ENCODE peak calls at places on chromosomes 3 and 15, in four cellular contexts. N is uterus, O is testis, B is A549. Q is an unnamed sample. For H3K4me1, the result is how much of the 10 kb centered on the place peaks cover.

GRCh38 chr3:149004622-149005021 is 13.3 kb downstream of the GYG1 start:
- DNase-seq in N (no peak), O (no peak), B (no peak), Q (no peak)

GRCh38 chr15:67639591-67639990 is 97.1 kb downstream of the MAP2K5 start:
- DNase-seq in N (no peak), O (no peak), B (no peak), Q (no peak)

GRCh38 chr15:85646538-85647091 is 148.1 kb downstream of the KLHL25 start:
- DNase-seq in N (no peak), O (no peak), B (no peak), Q (no peak)

GRCh38 chr15:66586155-66586976 is 20.6 kb upstream of the LCTL start:
- DNase-seq in N (no peak), O (no peak), B (no peak), Q (no peak)

GRCh38 chr15:70799667-70800450 is 36.5 kb upstream of the UACA start:
- DNase-seq in N (no peak), O (peak), B (no peak), Q (no peak)

GRCh38 chr15:66702770-66703539 is 919 bp downstream of the SMAD6 start:
- DNase-seq in N (no peak), O (no peak), B (no peak), Q (peak)

GRCh38 chr15:61087601-61088000 is 141.5 kb downstream of the RORA start:
- DNase-seq in N (no peak), O (no peak), B (no peak), Q (no peak)

GRCh38 chr15:28881600-28881999 is 4.2 kb upstream of the APBA2 start:
- DNase-seq in N (no peak), O (no peak), B (peak), Q (no peak)

GRCh38 chr3:182182531-182182968 is 470.8 kb downstream of the SOX2 start:
- DNase-seq in N (no peak), O (no peak), B (no peak), Q (no peak)

GRCh38 chr3:18499256-18499655 is 74.1 kb upstream of the SATB1 start:
- DNase-seq in N (no peak), O (no peak), B (no peak), Q (no peak)

GRCh38 chr3:10223676-10224639 is 24.3 kb upstream of the TATDN2 start:
- DNase-seq in N (no peak), O (no peak), B (peak), Q (no peak)

GRCh38 chr3:24683511-24684384 is 189.1 kb upstream of the THRB start:
- DNase-seq in N (peak), O (no peak), B (peak), Q (no peak)

DNA sequence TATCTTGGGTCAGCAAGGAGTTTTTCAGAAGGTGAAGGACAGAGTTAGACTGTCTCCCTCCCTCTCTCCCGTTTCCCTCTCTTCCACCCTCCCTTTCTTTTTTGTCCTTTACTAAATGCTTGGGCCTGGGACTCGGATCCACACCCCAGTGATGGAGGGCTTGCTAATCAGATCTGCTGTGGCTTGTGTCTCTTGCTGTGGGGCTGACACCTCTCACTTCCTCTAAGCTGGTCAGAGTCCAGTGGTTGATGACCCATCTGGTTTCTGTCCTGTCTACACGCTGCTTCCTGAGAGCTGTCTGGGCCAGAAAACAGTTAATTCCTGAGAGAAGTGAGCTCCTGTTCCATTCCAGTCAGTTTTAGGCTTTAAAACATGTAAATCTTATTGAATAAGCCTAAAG is 849 bp downstream of the TRAK1 start:
- DNase-seq in N (no peak), O (no peak), B (no peak), Q (no peak)
- H3K4me1 ChIP-seq in N (under half), O (under half), B (under half), Q (under half)

GRCh38 chr15:31342781-31343626 is 16.4 kb downstream of the KLF13 start:
- DNase-seq in N (no peak), O (no peak), B (no peak), Q (no peak)

GRCh38 chr15:31343831-31344230 is 17.2 kb downstream of the KLF13 start:
- DNase-seq in N (no peak), O (no peak), B (no peak), Q (no peak)

GRCh38 chr15:31341501-31342195 is 15.0 kb downstream of the KLF13 start:
- DNase-seq in N (no peak), O (no peak), B (no peak), Q (peak)

GRCh38 chr15:31341036-31341435 is 14.4 kb downstream of the KLF13 start:
- DNase-seq in N (no peak), O (no peak), B (no peak), Q (peak)

GRCh38 chr15:31342381-31342780 is 15.7 kb downstream of the KLF13 start:
- DNase-seq in N (no peak), O (no peak), B (no peak), Q (no peak)
- H3K27ac ChIP-seq in N (no peak), O (no peak), B (no peak), Q (peak)

DNA sequence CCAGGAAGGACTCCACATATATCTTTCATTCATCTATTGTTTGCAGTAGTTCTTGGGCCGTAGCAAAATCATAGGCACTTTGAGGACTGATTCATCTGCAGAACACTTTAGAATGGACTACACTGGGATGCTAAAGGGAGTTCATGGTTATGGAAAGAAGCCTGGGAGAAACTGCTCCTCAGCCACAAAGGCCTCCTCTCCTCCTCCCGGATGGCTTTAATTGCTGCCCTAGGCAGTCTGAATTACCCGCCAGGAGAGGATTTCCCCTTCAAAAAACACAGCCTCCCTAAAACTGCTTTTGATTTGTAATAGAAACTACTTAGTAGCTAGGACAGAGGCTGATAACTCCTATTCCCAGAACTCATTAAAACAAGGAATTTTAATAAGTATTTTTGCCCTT is 4.6 kb downstream of the TMEM266 start:
- DNase-seq in N (no peak), O (no peak), B (no peak), Q (no peak)
- H3K4me1 ChIP-seq in N (under half), O (under half), B (under half), Q (under half)

GRCh38 chr15:47037003-47037402 is 680.3 kb upstream of the SEMA6D start:
- DNase-seq in N (no peak), O (no peak), B (no peak), Q (no peak)

GRCh38 chr15:47035756-47036155 is 681.5 kb upstream of the SEMA6D start:
- DNase-seq in N (no peak), O (no peak), B (no peak), Q (no peak)
- H3K27ac ChIP-seq in N (no peak), O (no peak), B (no peak), Q (no peak)

DNA sequence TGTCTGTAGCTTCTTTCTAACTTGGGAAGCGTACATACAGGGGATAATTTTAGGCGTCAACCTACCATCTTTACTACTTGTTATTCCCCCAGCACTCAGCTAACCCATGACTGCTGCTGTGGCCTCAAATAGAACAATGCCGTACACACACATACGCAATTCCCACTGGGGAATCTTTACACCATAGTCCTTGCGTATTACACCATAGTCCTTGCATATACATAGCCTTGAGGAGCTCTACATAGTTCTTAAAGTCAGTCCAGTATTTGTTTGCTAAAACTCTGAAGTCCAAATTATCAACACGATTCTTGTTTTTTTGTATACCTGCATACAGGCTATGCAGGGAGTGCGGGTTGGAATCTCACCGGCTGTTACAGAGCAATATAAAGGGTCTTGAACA is 67.2 kb downstream of the CGNL1 start:
- DNase-seq in N (no peak), O (no peak), B (no peak), Q (no peak)
- H3K4me1 ChIP-seq in N (under half), O (under half), B (under half), Q (under half)